ENCODE peak calls at places on chromosomes 5 and 9, in six cellular contexts. T, C, E, Z, F and Q are unnamed samples.

GRCh38 chr9:115115117-115115880 is 2.7 kb downstream of the TNC start:
- DNase-seq in F (no peak), E (peak), C (no peak), T (no peak), Z (no peak), Q (no peak)

GRCh38 chr5:158884827-158885512 is 214.7 kb downstream of the EBF1 start:
- DNase-seq in T (no peak), Z (no peak), F (no peak), C (no peak), E (no peak), Q (no peak)

GRCh38 chr5:159336586-159337290 is 6.5 kb upstream of the IL12B start:
- DNase-seq in F (no peak), T (no peak), Z (no peak), E (no peak), C (no peak), Q (no peak)

GRCh38 chr5:61055434-61056006 is 106.7 kb downstream of the SMIM15 start:
- DNase-seq in E (peak), Z (peak), C (no peak), T (peak), F (no peak), Q (peak)

GRCh38 chr9:26746357-26747072 is 146.1 kb downstream of the CAAP1 start:
- DNase-seq in C (peak), Z (no peak), E (peak), T (peak), F (no peak), Q (peak)

GRCh38 chr9:23731373-23731772 is 94.7 kb downstream of the ELAVL2 start:
- DNase-seq in E (no peak), T (no peak), C (no peak), Z (no peak), F (no peak), Q (no peak)

GRCh38 chr9:91197232-91198181 is 164.2 kb downstream of the AUH start:
- DNase-seq in F (no peak), T (peak), C (no peak), E (peak), Z (no peak), Q (peak)

GRCh38 chr5:83265318-83265717 is 188.0 kb downstream of the XRCC4 start:
- DNase-seq in T (no peak), F (no peak), E (peak), C (no peak), Z (no peak), Q (peak)

GRCh38 chr9:69143291-69143690 is 30.8 kb upstream of the TJP2 start:
- DNase-seq in Z (no peak), C (no peak), E (no peak), F (no peak), T (no peak), Q (no peak)

GRCh38 chr5:31303688-31304087 is 110.2 kb downstream of the CDH6 start:
- DNase-seq in F (no peak), Z (no peak), E (no peak), C (no peak), T (no peak), Q (no peak)

GRCh38 chr9:134657666-134658377 is 16.2 kb downstream of the COL5A1 start:
- DNase-seq in T (no peak), E (no peak), Z (no peak), F (no peak), C (no peak), Q (no peak)

GRCh38 chr9:134656334-134657034 is 14.9 kb downstream of the COL5A1 start:
- DNase-seq in Z (no peak), C (no peak), T (peak), E (no peak), F (no peak), Q (peak)

GRCh38 chr9:134653259-134654009 is 11.8 kb downstream of the COL5A1 start:
- DNase-seq in E (no peak), C (no peak), T (no peak), Z (no peak), F (no peak), Q (no peak)

GRCh38 chr9:134655101-134655500 is 13.5 kb downstream of the COL5A1 start:
- DNase-seq in F (no peak), C (no peak), Z (no peak), E (no peak), T (no peak), Q (no peak)

DNA sequence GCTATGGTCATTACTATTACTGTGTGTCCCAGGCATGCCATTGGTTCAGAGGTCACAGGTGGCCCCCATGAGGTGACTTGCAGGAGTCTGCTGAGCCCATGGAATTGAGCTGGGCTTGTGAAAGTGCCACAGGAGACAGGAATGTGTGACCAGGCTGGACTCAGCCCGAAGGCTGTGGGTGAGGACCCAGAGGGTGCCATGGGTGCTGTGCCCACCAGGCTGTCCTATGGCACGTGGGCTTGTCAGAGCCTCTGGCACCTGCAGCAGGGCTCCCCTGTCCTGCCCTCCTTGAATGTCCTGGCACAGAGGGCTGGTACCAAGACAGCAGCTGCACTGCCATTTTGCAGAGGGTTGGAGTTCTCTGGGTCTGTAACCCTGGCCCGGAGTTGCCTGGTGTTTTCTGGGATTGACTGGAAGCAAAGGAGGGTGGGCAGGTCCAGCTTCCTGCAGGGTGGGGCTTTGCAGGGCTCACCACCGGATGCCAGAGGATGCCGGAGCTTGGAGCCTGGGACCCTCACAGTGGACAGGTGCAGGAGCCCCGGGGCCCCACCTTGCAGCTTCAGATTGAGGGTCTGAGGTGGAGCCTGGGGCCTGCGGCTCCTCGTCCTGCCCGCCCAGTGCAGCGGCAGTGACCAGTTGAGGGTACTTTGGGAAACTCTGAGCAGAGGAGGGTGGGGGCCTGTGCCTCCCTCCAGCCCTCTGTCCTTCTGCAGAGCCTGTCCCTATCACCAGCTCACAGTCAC is 14.2 kb downstream of the COL5A1 start:
- DNase-seq in Z (no peak), F (no peak), E (no peak), T (peak), C (no peak), Q (peak)
- H2BK15ac ChIP-seq in Z (no peak), F (no peak), E (no peak), T (no peak), C (no peak), Q (no peak)

DNA sequence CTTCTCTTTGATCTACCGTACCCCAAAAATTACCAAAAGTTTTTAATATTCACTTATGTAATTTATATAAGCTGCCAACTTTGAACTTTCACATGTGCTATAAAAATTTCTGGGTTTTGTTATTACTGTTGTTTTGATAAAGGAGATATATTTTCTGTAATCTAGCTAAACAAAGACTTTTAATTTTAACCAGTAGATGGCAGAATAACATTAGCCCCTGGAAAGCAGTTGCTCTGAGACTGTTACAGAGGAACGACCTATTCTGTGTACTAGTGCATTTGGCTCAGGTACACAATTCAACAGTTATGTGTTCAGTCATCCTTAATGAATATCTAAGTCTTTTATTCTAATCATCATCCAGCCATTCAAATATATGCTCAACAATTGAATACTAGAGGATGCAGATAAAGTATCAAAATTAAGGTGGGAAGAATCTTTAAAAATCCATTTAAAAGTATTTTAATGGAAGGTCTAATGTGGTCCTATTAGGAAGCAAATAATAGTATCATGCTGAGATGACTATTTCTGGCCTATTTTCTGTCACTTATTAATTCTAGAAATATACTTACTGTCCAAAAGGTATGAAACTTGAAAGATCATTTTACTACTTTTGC is 8.6 kb downstream of the KLHL9 start:
- DNase-seq in C (no peak), T (peak), Z (peak), E (peak), F (no peak), Q (peak)
- H2BK15ac ChIP-seq in C (no peak), T (no peak), Z (no peak), E (no peak), F (no peak), Q (no peak)

DNA sequence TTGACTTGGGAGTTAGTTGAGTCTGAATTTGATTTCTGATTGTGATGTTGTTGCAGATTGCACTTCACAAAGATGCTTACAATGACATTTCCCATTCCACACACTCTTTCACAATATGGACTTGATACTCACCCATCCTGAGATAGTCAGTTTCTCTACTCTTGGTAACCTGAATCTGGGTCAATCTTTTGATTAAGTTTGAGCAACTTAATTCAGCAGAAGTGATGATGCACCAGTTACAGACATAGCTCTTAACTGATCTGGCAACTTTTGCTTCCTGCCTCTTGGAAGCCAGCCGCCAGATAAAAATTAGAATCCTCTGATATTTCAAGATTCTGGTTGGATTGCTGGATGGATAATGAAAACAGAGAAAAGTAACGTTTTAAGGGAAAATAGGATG is 79.7 kb upstream of the OSMR start:
- DNase-seq in Z (no peak), E (no peak), F (no peak), T (no peak), C (no peak), Q (no peak)
- H2BK15ac ChIP-seq in Z (no peak), E (peak), F (no peak), T (no peak), C (no peak), Q (no peak)

DNA sequence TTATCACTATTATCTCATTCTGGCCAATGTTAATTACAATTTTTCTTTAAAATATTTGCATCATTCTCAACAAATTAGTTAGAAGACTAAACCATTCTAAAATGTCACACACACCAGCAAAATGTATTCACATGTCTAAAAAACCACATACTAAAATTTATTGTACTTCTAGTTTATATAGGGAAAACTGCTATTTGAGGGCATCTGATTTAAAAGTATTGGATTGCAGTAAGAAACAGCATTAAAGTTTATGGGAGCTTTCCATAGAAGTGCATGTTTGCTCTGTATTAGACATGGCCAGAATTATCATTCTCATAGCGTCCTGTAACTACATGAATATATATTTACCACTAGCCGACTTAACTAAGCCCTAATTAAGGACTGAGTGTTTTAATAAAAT is 150.3 kb downstream of the PBX3 start:
- DNase-seq in F (no peak), C (no peak), E (no peak), Z (no peak), T (no peak), Q (no peak)
- H2BK15ac ChIP-seq in F (no peak), C (no peak), E (no peak), Z (no peak), T (no peak), Q (no peak)